ENCODE peak calls at places on chromosomes 6 and 20, in four cellular contexts. A is HepG2, G is GM12878, S is K562. Z is an unnamed sample.

GRCh38 chr20:370151-370600 is 10.4 kb upstream of the TRIB3 start:
- DNase-seq in A (peak), G (no peak), S (no peak), Z (no peak)

GRCh38 chr6:64330694-64331309 is 695.2 kb downstream of the PHF3 start:
- DNase-seq in S (no peak), A (peak), G (peak), Z (peak)

GRCh38 chr6:69631552-69632346 is 165.1 kb downstream of the LMBRD1 start:
- DNase-seq in S (no peak), A (no peak), G (no peak), Z (no peak)

GRCh38 chr20:37538003-37538402 is 10.3 kb upstream of the BLCAP start:
- DNase-seq in G (no peak), S (no peak), A (peak), Z (no peak)

GRCh38 chr6:110625883-110626282 is 149.5 kb upstream of the SLC22A16 start:
- DNase-seq in S (no peak), A (no peak), G (no peak), Z (no peak)

GRCh38 chr20:23497458-23498026 is 6.6 kb downstream of the CST8 start:
- DNase-seq in S (no peak), G (peak), A (no peak), Z (no peak)

GRCh38 chr6:37068523-37069270 is 63.2 kb downstream of the FGD2 start:
- DNase-seq in A (no peak), G (no peak), S (no peak), Z (no peak)

GRCh38 chr6:108953681-108954080 is 105.5 kb downstream of the ARMC2 start:
- DNase-seq in G (no peak), S (no peak), A (no peak), Z (no peak)

GRCh38 chr20:42018979-42019378 is 400.8 kb upstream of the CHD6 start:
- DNase-seq in G (no peak), A (peak), S (no peak), Z (no peak)

GRCh38 chr6:122361314-122361979 is 38.0 kb upstream of the HSF2 start:
- DNase-seq in G (no peak), S (peak), A (no peak), Z (no peak)

GRCh38 chr6:151738267-151738666 is 69.2 kb upstream of the ESR1 start:
- DNase-seq in G (no peak), S (no peak), A (no peak), Z (no peak)

GRCh38 chr6:38715016-38715809 is at the start of gene DNAH8:
- DNase-seq in A (no peak), G (no peak), S (no peak), Z (no peak)

GRCh38 chr6:70119218-70119835 is 183.6 kb downstream of the COL9A1 start:
- DNase-seq in A (peak), S (no peak), G (no peak), Z (no peak)

GRCh38 chr20:60057866-60058807 is 99.9 kb downstream of the CDH26 start:
- DNase-seq in S (no peak), G (no peak), A (no peak), Z (peak)

GRCh38 chr20:9287826-9288225 is 218.9 kb downstream of the PLCB4 start:
- DNase-seq in S (no peak), A (no peak), G (no peak), Z (no peak)

GRCh38 chr6:20455175-20456075 is 53.7 kb downstream of the E2F3 start:
- DNase-seq in G (no peak), A (no peak), S (no peak), Z (no peak)

GRCh38 chr6:165042912-165043311 is 266.5 kb downstream of the C6orf118 start:
- DNase-seq in S (no peak), A (no peak), G (no peak), Z (no peak)

GRCh38 chr20:46951405-46951804 is 56.8 kb downstream of the EYA2 start:
- DNase-seq in A (no peak), S (no peak), G (no peak), Z (no peak)

GRCh38 chr6:97705568-97705967 is 422.6 kb upstream of the MMS22L start:
- DNase-seq in G (no peak), S (no peak), A (peak), Z (peak)

GRCh38 chr6:152948150-152948768 is 34.6 kb downstream of the FBXO5 start:
- DNase-seq in A (peak), S (no peak), G (no peak), Z (peak)

DNA sequence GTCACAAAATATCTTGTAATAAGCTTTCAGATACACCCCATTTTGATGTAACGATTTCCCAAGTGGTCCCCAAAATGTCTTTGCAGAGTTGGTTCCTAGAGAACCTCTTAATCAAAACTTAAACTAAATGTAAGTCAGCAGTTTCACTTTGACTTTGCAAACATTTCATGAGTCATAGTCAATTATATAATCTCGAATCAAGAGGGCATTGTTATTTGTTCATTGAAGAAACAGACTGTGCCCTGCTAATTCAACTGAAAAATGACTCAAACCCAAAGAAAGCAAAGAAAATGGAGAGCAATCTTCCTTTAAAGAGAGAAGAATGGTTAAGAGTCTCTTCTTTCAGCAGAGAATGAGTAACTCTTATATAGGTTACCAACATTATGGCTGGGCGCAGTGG is 58.3 kb downstream of the IPCEF1 start:
- DNase-seq in G (peak), A (peak), S (no peak), Z (no peak)
- TF ChIP-seq FOXK2 in G (no peak), A (no peak), S (no peak), Z (no peak)

GRCh38 chr6:33206027-33206863 is 1.8 kb downstream of the HSD17B8 start:
- DNase-seq in G (no peak), A (no peak), S (no peak), Z (no peak)
- TF ChIP-seq TARDBP in G (no peak), A (no peak), S (no peak), Z (no peak)

GRCh38 chr6:44727651-44728630 is 340.4 kb downstream of the CDC5L start:
- DNase-seq in S (no peak), A (no peak), G (no peak), Z (no peak)
- TF ChIP-seq SP1 in S (no peak), A (no peak), G (no peak), Z (no peak)

DNA sequence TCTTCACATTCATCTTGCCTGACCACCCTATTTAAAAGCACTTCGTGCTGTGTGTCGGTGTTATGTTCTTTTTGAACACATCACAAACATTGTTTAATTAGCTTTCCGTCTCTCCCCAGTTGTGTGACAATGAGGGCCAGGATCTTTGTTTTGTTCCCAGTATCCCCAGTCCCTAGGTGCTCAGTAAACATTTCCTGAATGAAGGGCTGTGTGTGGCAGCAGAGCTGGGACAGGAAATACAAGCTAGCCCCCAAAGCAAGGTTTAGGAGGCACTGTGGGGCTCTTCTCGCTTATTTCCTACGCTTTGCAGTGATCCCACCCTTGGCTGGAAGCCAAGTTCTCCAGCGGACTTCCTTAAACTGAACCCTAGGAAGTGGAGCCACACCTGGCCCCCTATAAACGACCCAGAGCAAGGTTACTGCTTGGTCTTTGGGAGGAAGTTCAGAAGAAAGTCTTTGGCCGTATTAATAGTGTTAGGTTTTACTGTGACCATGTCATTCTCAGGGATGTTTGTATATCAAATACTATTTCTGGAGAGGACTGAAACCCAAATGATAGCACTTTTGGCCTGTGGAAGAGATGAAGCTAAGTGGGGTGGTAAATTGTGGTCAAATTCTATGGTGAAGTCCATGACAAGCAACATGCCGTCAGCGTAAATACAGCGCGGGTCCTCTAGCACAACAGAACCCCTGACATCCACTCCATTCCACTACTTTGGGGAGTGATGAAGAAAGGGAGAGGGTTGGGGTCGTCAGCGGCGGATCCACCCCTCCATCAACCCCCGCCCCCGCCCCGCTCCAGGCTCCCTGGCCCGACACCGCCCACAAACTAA is 568 bp upstream of the FANCE start:
- DNase-seq in S (no peak), G (no peak), A (no peak), Z (no peak)
- TF ChIP-seq FOXK2 in S (no peak), G (no peak), A (no peak), Z (no peak)

DNA sequence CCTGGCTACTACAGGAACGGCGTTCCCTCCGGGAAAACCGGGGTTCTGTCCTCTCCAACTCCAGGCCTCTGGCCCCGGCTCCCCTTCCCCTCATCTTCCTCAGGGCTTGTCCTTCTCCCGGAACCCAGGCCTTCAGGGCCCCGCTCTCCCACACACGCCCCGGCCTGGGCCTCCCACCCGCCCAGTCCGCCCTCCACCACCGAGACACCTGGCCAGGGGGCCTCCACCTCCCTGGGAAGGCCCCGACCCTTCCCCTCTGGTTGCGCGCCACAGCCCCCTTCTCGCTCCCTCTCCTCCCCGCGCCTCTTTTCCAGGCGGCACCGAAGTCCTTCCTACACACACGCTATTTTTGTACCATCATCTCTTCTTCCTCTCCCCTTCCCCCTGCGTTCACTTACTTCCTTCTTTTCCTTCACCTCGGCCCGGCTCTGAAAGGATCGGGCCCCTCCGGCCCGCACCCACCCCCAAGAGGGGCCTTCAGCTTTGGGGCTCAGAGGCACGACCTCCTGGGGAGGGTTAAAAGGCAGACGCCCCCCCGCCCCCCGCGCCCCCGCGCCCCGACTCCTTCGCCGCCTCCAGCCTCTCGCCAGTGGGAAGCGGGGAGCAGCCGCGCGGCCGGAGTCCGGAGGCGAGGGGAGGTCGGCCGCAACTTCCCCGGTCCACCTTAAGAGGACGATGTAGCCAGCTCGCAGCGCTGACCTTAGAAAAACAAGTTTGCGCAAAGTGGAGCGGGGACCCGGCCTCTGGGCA is 1.3 kb upstream of the SIRPA start:
- DNase-seq in G (no peak), A (peak), S (no peak), Z (no peak)
- TF ChIP-seq TARDBP in G (no peak), A (no peak), S (no peak), Z (no peak)

DNA sequence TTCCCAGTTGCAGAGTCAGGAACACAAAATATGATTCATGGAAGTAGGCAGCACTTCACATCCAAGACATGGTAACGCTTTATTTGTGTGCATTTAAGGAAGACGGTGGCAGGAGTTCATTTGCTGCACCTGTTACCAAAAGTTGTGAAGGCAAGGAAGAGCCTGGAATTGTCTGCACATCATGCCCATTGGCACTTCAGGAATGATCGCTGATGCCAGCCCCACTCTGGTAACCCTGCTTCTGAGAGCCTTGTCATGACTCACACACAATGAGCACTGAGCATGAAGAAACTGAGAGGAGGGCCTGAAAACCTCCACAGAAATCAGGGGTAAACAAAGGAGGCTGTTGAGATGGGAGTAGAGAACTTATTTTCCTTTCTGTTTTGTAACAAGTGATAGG is 181.1 kb downstream of the RPS12 start:
- DNase-seq in S (no peak), A (no peak), G (no peak), Z (no peak)
- TF ChIP-seq SP1 in S (no peak), A (no peak), G (no peak), Z (no peak)

DNA sequence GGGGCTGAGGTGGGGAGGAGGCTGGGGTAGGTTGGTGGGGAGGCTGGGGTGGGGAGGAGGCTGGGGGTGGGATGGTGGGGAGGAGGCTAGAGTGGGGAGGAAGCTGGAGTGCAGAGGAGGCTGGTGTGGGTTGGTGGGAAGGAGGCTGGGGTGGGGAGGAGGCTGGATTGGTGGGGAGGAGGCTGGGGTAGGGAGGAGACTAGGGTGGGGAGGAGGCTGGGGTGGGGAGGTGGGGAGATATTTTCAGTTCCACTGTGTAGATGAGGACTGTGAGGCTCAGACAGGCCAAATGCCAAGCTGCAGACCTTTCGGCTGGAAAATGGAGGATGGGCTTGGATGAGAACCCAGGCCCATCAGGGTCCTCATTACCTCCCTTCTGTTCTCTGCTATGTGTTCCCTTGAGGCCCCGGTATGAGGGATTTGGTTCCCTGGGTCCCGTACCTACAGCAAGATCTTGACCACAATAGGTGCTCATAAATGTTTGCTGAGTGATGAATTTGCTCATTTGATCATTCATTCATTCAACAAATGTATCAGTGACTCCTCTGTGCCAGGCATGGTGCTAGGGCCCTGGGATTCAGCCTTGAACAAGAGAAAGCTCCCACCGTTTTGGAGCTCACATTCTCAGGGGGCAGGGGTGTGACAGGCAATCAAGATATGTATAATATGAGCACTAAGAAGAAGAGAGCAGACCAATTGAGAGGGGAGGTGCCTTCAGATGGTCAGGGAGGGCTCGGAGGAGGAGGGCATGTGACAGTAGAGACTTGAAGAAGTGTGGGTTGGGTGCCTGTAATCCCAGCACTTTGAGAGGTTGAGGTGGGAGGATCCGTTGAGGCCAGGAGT is 36.2 kb upstream of the NOL4L start:
- DNase-seq in S (peak), A (no peak), G (no peak), Z (peak)
- TF ChIP-seq FOXK2 in S (no peak), A (no peak), G (no peak), Z (no peak)

DNA sequence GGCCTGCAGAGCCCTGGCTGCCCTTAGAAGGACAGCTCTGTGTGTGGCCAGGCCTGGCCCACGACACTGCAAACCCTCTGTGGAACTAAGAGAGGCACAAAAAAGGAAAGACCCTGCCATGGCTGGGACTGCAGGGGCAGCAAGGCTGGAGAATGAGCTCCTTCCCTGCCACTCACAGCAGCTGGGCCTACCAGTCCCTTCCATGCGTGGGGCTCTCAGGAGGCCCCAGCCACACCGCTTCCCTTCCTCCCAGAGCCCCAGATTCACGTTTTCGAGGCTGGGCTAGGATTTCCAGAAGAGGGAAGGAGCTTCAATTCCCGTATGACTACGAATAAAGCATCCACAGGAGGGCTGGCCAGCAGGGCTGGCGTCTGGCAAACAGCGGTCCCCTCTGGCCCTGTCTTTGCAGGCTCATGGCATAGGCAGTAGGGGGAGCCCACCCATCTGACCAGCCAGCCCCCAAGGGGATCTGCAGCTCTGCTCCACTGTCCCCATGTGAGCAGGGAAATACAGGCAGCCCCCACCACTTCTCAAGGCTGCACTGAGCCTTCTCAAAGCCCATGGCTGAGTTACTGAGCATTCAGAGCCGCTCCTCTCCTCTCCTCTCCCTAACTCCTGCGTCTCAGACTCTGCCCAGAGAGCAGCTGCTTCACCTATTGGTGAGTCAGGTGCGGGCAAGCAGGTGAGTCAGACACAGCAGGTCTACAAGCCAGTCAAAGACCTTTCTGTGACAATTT is 53.1 kb downstream of the NINL start:
- DNase-seq in S (no peak), A (peak), G (no peak), Z (no peak)
- TF ChIP-seq TARDBP in S (no peak), A (no peak), G (no peak), Z (no peak)